ENCODE peak calls at places on chromosomes 6 and 20, in seven cellular contexts. G is epithelial cell of esophagus; Q is AG04449; H is CD4-positive, alpha-beta T cell; M is progenitor cell of endocrine pancreas; W is Panc1; X is brain microvascular endothelial cell. F is an unnamed sample.

GRCh38 chr20:51542033-51542893 is at the start of gene NFATC2:
- DNase-seq in G (no peak), Q (no peak), H (peak), M (peak), W (no peak), X (no peak), F (no peak)

GRCh38 chr20:8082999-8083398 is 49.1 kb upstream of the PLCB1 start:
- DNase-seq in G (peak), Q (no peak), H (no peak), M (no peak), W (no peak), X (no peak), F (peak)

GRCh38 chr6:68468244-68468884 is 166.7 kb upstream of the ADGRB3 start:
- DNase-seq in G (no peak), Q (no peak), H (no peak), M (no peak), W (no peak), X (no peak), F (no peak)

GRCh38 chr6:87105823-87106222 is 10.9 kb upstream of the CGA start:
- DNase-seq in G (no peak), Q (peak), H (no peak), M (no peak), W (no peak), X (no peak), F (peak)

GRCh38 chr6:83183082-83183828 is 9.8 kb downstream of the PGM3 start:
- DNase-seq in G (peak), Q (peak), H (no peak), M (no peak), W (no peak), X (peak), F (peak)

GRCh38 chr6:35954335-35954734 is 33.4 kb upstream of the SRPK1 start:
- DNase-seq in G (no peak), Q (no peak), H (no peak), M (no peak), W (no peak), X (no peak), F (peak)

GRCh38 chr6:159110013-159110412 is 59.2 kb upstream of the FNDC1 start:
- DNase-seq in G (peak), Q (no peak), H (no peak), M (no peak), W (peak), X (peak), F (peak)

GRCh38 chr6:54053893-54054391 is 57.3 kb upstream of the MLIP start:
- DNase-seq in G (peak), Q (peak), H (no peak), M (no peak), W (peak), X (peak), F (peak)

GRCh38 chr6:96852605-96853004 is 15.3 kb upstream of the GPR63 start:
- DNase-seq in G (no peak), Q (no peak), H (no peak), M (no peak), W (no peak), X (no peak), F (no peak)

GRCh38 chr20:8372819-8373218 is 240.8 kb downstream of the PLCB1 start:
- DNase-seq in G (no peak), Q (no peak), H (no peak), M (no peak), W (no peak), X (no peak), F (no peak)

GRCh38 chr20:16483024-16483423 is 90.2 kb downstream of the KIF16B start:
- DNase-seq in G (no peak), Q (no peak), H (no peak), M (no peak), W (no peak), X (no peak), F (no peak)

GRCh38 chr6:16265351-16266341 is 27.3 kb downstream of the GMPR start:
- DNase-seq in G (no peak), Q (no peak), H (no peak), M (no peak), W (no peak), X (no peak), F (no peak)

GRCh38 chr20:24957326-24957996 is 8.4 kb downstream of the CST7 start:
- DNase-seq in G (no peak), Q (no peak), H (no peak), M (no peak), W (no peak), X (no peak), F (no peak)

GRCh38 chr6:67914419-67914818 is 720.7 kb upstream of the ADGRB3 start:
- DNase-seq in G (peak), Q (no peak), H (no peak), M (no peak), W (no peak), X (no peak), F (no peak)

GRCh38 chr6:130453230-130453629 is 87.4 kb downstream of the TMEM200A start:
- DNase-seq in G (peak), Q (no peak), H (no peak), M (no peak), W (no peak), X (peak), F (peak)

GRCh38 chr6:119112856-119113530 is 34.5 kb upstream of the FAM184A start:
- DNase-seq in G (no peak), Q (no peak), H (no peak), M (no peak), W (no peak), X (no peak), F (no peak)

GRCh38 chr20:41089555-41089954 is 47.8 kb upstream of the PLCG1 start:
- DNase-seq in G (no peak), Q (no peak), H (no peak), M (no peak), W (no peak), X (no peak), F (no peak)

GRCh38 chr6:10877012-10877411 is 4.8 kb downstream of the GCM2 start:
- DNase-seq in G (no peak), Q (no peak), H (no peak), M (no peak), W (no peak), X (no peak), F (no peak)

GRCh38 chr20:63085087-63085861 is 78.5 kb upstream of the BHLHE23 start:
- DNase-seq in G (no peak), Q (no peak), H (no peak), M (no peak), W (no peak), X (no peak), F (no peak)

GRCh38 chr6:36735110-36735971 is 37.7 kb downstream of the RAB44 start:
- DNase-seq in G (peak), Q (peak), H (no peak), M (no peak), W (no peak), X (peak), F (peak)

GRCh38 chr6:16676376-16676775 is 84.9 kb downstream of the ATXN1 start:
- DNase-seq in G (no peak), Q (no peak), H (no peak), M (no peak), W (no peak), X (no peak), F (no peak)

GRCh38 chr20:38685853-38686473 is 38.3 kb upstream of the SLC32A1 start:
- DNase-seq in G (peak), Q (no peak), H (peak), M (peak), W (no peak), X (peak), F (peak)

GRCh38 chr6:24902782-24903181 is 33.0 kb downstream of the RIPOR2 start:
- DNase-seq in G (peak), Q (no peak), H (no peak), M (no peak), W (no peak), X (peak), F (peak)

GRCh38 chr20:9099372-9099771 is 30.5 kb downstream of the PLCB4 start:
- DNase-seq in G (no peak), Q (no peak), H (no peak), M (no peak), W (no peak), X (no peak), F (no peak)

GRCh38 chr20:34536798-34537394 is 20.7 kb downstream of the DYNLRB1 start:
- DNase-seq in G (peak), Q (no peak), H (peak), M (no peak), W (no peak), X (peak), F (no peak)
- TF ChIP-seq CTCF in G (peak), Q (peak), H (peak), M (peak), W (no peak), X (peak), F (peak)

GRCh38 chr6:152746172-152746553 is 4.4 kb upstream of the VIP start:
- DNase-seq in G (peak), Q (peak), H (no peak), M (no peak), W (peak), X (peak), F (peak)

GRCh38 chr6:152750694-152751093 is at the start of gene VIP:
- DNase-seq in G (peak), Q (no peak), H (no peak), M (peak), W (no peak), X (peak), F (peak)

GRCh38 chr6:152745509-152746171 is 5.0 kb upstream of the VIP start:
- DNase-seq in G (no peak), Q (no peak), H (no peak), M (no peak), W (no peak), X (no peak), F (peak)

GRCh38 chr6:152749336-152749735 is 1.3 kb upstream of the VIP start:
- DNase-seq in G (no peak), Q (no peak), H (no peak), M (no peak), W (no peak), X (no peak), F (no peak)

DNA sequence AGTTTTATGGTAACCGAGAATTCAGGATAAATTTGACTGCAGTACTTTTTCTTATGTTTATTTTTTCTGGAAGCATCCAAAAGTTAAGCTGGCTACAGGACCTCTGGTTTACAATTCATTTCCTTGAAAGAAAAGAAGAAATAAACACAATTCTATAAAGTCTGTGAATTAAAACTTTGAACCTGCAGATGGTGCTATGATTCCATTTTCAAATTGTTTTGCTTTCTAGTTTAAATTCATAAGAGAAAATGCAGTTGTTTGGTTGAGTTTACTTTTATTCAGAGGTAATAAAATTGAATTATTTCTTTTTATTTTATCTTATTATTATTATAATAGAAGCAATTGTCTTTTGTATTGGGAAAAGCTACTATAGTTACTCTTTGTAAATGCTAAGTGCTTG is 1.8 kb upstream of the VIP start:
- DNase-seq in G (peak), Q (no peak), H (no peak), M (no peak), W (peak), X (no peak), F (peak)
- TF ChIP-seq CTCF in G (peak), Q (no peak), H (no peak), M (peak), W (peak), X (no peak), F (peak)

GRCh38 chr20:11891081-11891826 is 26.4 kb upstream of the BTBD3 start:
- DNase-seq in G (peak), Q (no peak), H (peak), M (peak), W (no peak), X (peak), F (peak)

GRCh38 chr20:11894072-11894471 is 23.6 kb upstream of the BTBD3 start:
- DNase-seq in G (peak), Q (no peak), H (no peak), M (no peak), W (no peak), X (no peak), F (no peak)

GRCh38 chr20:11888648-11889047 is 29.0 kb upstream of the BTBD3 start:
- DNase-seq in G (no peak), Q (no peak), H (no peak), M (no peak), W (no peak), X (no peak), F (no peak)

GRCh38 chr20:11891827-11892521 is 25.7 kb upstream of the BTBD3 start:
- DNase-seq in G (peak), Q (no peak), H (peak), M (peak), W (no peak), X (peak), F (peak)

GRCh38 chr20:11890331-11891080 is 27.2 kb upstream of the BTBD3 start:
- DNase-seq in G (peak), Q (peak), H (peak), M (peak), W (peak), X (peak), F (peak)
- TF ChIP-seq CTCF in G (no peak), Q (no peak), H (no peak), M (no peak), W (no peak), X (no peak), F (no peak)

GRCh38 chr20:884983-885952 is 30.9 kb downstream of the ANGPT4 start:
- DNase-seq in G (peak), Q (no peak), H (no peak), M (peak), W (no peak), X (peak), F (peak)
- TF ChIP-seq CTCF in G (peak), Q (no peak), H (no peak), M (peak), W (no peak), X (peak), F (no peak)

GRCh38 chr20:52747736-52748135 is 224.4 kb upstream of the TSHZ2 start:
- DNase-seq in G (peak), Q (no peak), H (no peak), M (no peak), W (no peak), X (no peak), F (no peak)
- TF ChIP-seq CTCF in G (peak), Q (no peak), H (no peak), M (peak), W (peak), X (no peak), F (no peak)

GRCh38 chr6:117555882-117556498 is 46.3 kb downstream of the GOPC start:
- DNase-seq in G (peak), Q (no peak), H (peak), M (peak), W (no peak), X (peak), F (peak)
- TF ChIP-seq CTCF in G (peak), Q (peak), H (peak), M (peak), W (peak), X (peak), F (peak)

GRCh38 chr6:137700751-137701477 is 166.1 kb upstream of the TNFAIP3 start:
- DNase-seq in G (no peak), Q (no peak), H (no peak), M (no peak), W (no peak), X (no peak), F (no peak)

GRCh38 chr6:137698636-137699035 is 168.4 kb upstream of the TNFAIP3 start:
- DNase-seq in G (peak), Q (no peak), H (no peak), M (no peak), W (no peak), X (no peak), F (peak)

GRCh38 chr6:137699036-137699683 is 167.9 kb upstream of the TNFAIP3 start:
- DNase-seq in G (peak), Q (no peak), H (no peak), M (no peak), W (no peak), X (no peak), F (peak)

GRCh38 chr6:137696765-137697164 is 170.3 kb upstream of the TNFAIP3 start:
- DNase-seq in G (no peak), Q (no peak), H (no peak), M (no peak), W (no peak), X (no peak), F (no peak)

DNA sequence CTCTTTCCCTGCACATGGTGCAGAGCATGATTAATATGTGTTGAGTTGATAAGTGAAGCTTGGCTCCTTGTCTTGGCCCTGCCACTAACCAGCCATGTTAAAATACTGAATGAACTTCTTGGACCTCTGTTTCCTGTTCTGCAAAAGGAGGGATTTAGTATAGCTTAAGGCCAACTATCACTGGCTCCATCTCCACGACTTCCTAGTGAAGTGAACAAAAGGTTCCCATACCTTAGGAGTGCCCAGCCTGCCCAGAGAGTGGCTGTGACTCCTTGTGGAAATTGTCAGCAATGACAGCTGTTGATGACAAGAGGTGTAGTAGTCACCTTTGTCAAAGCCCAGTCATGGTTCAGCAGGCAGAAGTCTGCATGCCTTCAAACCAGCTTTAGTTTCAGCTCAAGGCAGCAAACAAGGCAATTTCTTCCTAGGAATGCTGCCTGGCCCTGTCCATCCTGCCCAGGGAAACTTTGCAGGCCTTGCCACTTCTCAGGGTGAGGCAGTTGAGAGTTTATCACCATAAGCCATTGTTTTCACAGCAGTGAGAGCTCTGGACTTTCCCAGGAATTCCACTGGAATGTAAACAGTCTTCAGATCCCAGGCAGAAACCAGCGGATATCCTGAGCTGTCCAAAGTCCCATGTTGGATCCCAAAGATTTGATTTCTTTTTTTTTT is 169.7 kb upstream of the TNFAIP3 start:
- DNase-seq in G (peak), Q (peak), H (no peak), M (no peak), W (no peak), X (peak), F (peak)
- TF ChIP-seq CTCF in G (peak), Q (no peak), H (no peak), M (peak), W (no peak), X (no peak), F (no peak)

DNA sequence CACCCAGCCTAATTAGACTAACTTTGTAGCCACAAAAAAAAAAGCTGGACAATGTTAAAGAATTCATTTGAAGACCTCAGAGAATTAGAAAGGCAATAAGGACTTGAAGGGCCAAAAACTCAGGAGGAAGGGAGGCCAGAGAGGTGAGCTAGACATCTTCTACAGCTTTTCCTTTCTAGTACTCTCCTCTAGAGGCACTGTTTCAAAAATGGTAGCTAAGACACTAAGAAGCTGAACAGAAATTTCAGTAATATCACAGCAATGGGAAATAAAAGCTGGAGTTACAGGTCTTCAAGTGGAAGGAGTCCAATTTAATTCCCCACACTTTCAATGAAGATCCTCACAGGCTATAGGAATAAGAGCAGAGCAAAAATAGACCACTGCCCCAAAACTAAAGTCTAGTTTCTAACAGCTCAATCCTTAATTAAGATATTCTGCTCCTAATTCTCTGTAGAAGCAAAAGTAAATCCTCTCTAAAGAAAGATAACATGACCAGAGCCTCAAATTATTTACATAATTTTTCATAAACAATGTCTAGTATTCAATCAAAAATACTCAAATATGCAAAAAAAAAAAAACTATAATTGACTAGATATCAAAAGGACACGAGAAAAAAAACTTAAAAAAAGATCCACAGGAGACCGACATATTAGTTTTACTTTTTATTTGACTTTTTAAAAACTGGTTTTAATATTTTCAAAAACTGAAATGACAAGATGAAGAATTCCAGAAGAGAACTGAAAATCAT is 63.7 kb downstream of the RNGTT start:
- DNase-seq in G (peak), Q (no peak), H (no peak), M (no peak), W (no peak), X (no peak), F (no peak)
- TF ChIP-seq CTCF in G (peak), Q (no peak), H (no peak), M (peak), W (peak), X (peak), F (no peak)

GRCh38 chr20:21586682-21587081 is 72.8 kb upstream of the NKX2-2 start:
- DNase-seq in G (no peak), Q (no peak), H (no peak), M (no peak), W (no peak), X (no peak), F (no peak)
- TF ChIP-seq CTCF in G (no peak), Q (no peak), H (no peak), M (no peak), W (no peak), X (no peak), F (no peak)

DNA sequence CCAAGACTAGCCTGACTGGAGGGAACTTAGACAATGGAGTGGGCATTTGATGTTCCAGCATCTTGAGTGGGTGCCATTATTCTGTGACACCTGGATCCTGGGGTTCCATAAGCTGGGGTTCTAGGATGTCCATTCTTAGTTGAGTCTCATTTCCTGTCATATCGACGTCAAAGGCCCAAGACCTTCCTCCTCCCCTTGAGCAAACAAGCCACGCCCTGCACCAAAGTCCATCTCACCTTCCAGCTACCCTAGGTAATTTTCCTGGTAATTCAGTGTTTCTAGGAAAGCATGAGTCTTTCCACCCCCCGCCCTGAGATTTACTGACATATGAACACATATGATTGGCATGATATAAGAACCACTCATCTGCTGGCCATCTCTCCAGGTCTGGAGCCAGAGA is at the start of gene TRIM40:
- DNase-seq in G (no peak), Q (no peak), H (no peak), M (no peak), W (no peak), X (no peak), F (no peak)
- TF ChIP-seq CTCF in G (no peak), Q (no peak), H (no peak), M (no peak), W (no peak), X (no peak), F (no peak)

F was measured in IMR-90.